ENCODE peak calls at places on chromosomes 7 and 10, in four cellular contexts. One of them, this sample, is unnamed.

GRCh38 chr7:16778479-16778878 is 24.9 kb downstream of the TSPAN13 start:
- DNase-seq in transverse colon: no peak
- DNase-seq in dorsolateral prefrontal cortex: no peak
- DNase-seq in fibroblast of villous mesenchyme: no peak
- DNase-seq in this sample: no peak

GRCh38 chr7:75725306-75725705 is 13.4 kb downstream of the HIP1 start:
- DNase-seq in transverse colon: no peak
- DNase-seq in fibroblast of villous mesenchyme: no peak
- DNase-seq in dorsolateral prefrontal cortex: no peak
- DNase-seq in this sample: no peak

GRCh38 chr10:72080042-72081035 is 8.0 kb downstream of the SPOCK2 start:
- DNase-seq in transverse colon: no peak
- DNase-seq in fibroblast of villous mesenchyme: no peak
- DNase-seq in dorsolateral prefrontal cortex: no peak
- DNase-seq in this sample: no peak

GRCh38 chr10:30833625-30833970 is 198.1 kb downstream of the ZNF438 start:
- DNase-seq in transverse colon: no peak
- DNase-seq in fibroblast of villous mesenchyme: no peak
- DNase-seq in dorsolateral prefrontal cortex: no peak
- DNase-seq in this sample: no peak

GRCh38 chr7:101813414-101814019 is 3.9 kb upstream of the CUX1 start:
- DNase-seq in dorsolateral prefrontal cortex: no peak
- DNase-seq in transverse colon: no peak
- DNase-seq in fibroblast of villous mesenchyme: no peak
- DNase-seq in this sample: no peak

GRCh38 chr10:106863549-106863948 is 301.0 kb downstream of the SORCS1 start:
- DNase-seq in fibroblast of villous mesenchyme: no peak
- DNase-seq in dorsolateral prefrontal cortex: no peak
- DNase-seq in transverse colon: no peak
- DNase-seq in this sample: no peak

GRCh38 chr7:39073432-39073831 is 95.7 kb downstream of the POU6F2 start:
- DNase-seq in fibroblast of villous mesenchyme: peak; percentile 18
- DNase-seq in dorsolateral prefrontal cortex: no peak
- DNase-seq in transverse colon: no peak
- DNase-seq in this sample: peak; percentile 0

GRCh38 chr10:132588301-132589013 is 50.9 kb downstream of the INPP5A start:
- DNase-seq in transverse colon: no peak
- DNase-seq in dorsolateral prefrontal cortex: no peak
- DNase-seq in fibroblast of villous mesenchyme: peak; percentile 34
- DNase-seq in this sample: peak; percentile 56

GRCh38 chr7:108459922-108460551 is 3.8 kb upstream of the NRCAM start:
- DNase-seq in dorsolateral prefrontal cortex: no peak
- DNase-seq in fibroblast of villous mesenchyme: peak; percentile 18
- DNase-seq in transverse colon: no peak
- DNase-seq in this sample: peak; percentile 65

GRCh38 chr10:21700474-21700873 is 166.4 kb downstream of the MLLT10 start:
- DNase-seq in fibroblast of villous mesenchyme: no peak
- DNase-seq in dorsolateral prefrontal cortex: no peak
- DNase-seq in transverse colon: no peak
- DNase-seq in this sample: no peak

GRCh38 chr7:46058424-46058823 is 137.4 kb upstream of the IGFBP3 start:
- DNase-seq in dorsolateral prefrontal cortex: no peak
- DNase-seq in fibroblast of villous mesenchyme: no peak
- DNase-seq in transverse colon: no peak
- DNase-seq in this sample: peak; percentile 14

GRCh38 chr7:26664735-26665420 is 199.5 kb downstream of the SKAP2 start:
- DNase-seq in fibroblast of villous mesenchyme: peak; percentile 14
- DNase-seq in dorsolateral prefrontal cortex: no peak
- DNase-seq in transverse colon: peak; percentile 26
- DNase-seq in this sample: peak; percentile 17

GRCh38 chr7:391411-391951 is 101.5 kb downstream of the FOXL3 start:
- DNase-seq in fibroblast of villous mesenchyme: no peak
- DNase-seq in dorsolateral prefrontal cortex: peak; percentile 18
- DNase-seq in transverse colon: no peak
- DNase-seq in this sample: no peak

GRCh38 chr7:37526623-37527022 is 78.0 kb upstream of the ELMO1 start:
- DNase-seq in transverse colon: no peak
- DNase-seq in dorsolateral prefrontal cortex: no peak
- DNase-seq in fibroblast of villous mesenchyme: peak; percentile 7
- DNase-seq in this sample: no peak

GRCh38 chr10:44959243-44960097 is at the start of gene RASSF4:
- DNase-seq in transverse colon: peak; percentile 97
- DNase-seq in dorsolateral prefrontal cortex: peak; percentile 79
- DNase-seq in fibroblast of villous mesenchyme: peak; percentile 89
- DNase-seq in this sample: peak; percentile 83

GRCh38 chr10:70902659-70903261 is 14.4 kb upstream of the PCBD1 start:
- DNase-seq in dorsolateral prefrontal cortex: no peak
- DNase-seq in transverse colon: no peak
- DNase-seq in fibroblast of villous mesenchyme: no peak
- DNase-seq in this sample: no peak

GRCh38 chr7:142632291-142633134 is 116.8 kb upstream of the PRSS1 start:
- DNase-seq in fibroblast of villous mesenchyme: peak; percentile 70
- DNase-seq in transverse colon: peak; percentile 54
- DNase-seq in dorsolateral prefrontal cortex: peak; percentile 53
- DNase-seq in this sample: peak; percentile 71

GRCh38 chr7:128055668-128056067 is 24.4 kb upstream of the LRRC4 start:
- DNase-seq in dorsolateral prefrontal cortex: no peak
- DNase-seq in transverse colon: no peak
- DNase-seq in fibroblast of villous mesenchyme: peak; percentile 33
- DNase-seq in this sample: no peak

GRCh38 chr7:140426130-140426529 is 22.3 kb downstream of the RAB19 start:
- DNase-seq in transverse colon: no peak
- DNase-seq in dorsolateral prefrontal cortex: no peak
- DNase-seq in fibroblast of villous mesenchyme: no peak
- DNase-seq in this sample: no peak

DNA sequence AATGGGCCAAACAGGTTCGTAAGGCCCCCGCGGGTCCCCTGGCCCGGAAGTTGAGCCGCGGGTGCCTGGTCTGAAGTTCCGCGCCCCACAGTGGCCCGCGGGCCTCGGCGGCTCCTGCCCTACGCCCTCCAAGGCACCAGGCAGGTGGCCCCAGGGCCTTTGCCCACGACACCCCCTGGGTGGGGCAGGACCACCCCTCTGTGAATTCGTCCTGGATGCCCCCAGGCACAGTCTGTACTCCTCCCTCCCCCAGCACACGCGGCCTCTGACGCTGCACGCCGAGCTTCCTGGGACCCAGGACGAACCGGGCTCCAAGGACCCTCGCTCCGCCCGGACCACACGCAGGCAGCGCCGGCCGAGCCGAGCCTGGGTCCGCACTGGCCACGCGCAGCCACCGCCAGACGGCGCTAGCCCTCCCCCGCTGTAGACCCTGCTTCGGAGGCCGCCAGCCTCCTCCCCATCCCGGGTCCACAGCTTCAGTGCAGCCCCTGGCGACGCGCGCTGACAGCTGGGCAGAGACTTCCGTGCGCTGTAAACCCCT is 810 bp upstream of the TCERG1L start:
- DNase-seq in dorsolateral prefrontal cortex: no peak
- DNase-seq in transverse colon: no peak
- DNase-seq in fibroblast of villous mesenchyme: no peak
- DNase-seq in this sample: no peak
- TF ChIP-seq CTCF in dorsolateral prefrontal cortex: peak; percentile 47
- TF ChIP-seq CTCF in transverse colon: no peak
- TF ChIP-seq CTCF in fibroblast of villous mesenchyme: no peak
- TF ChIP-seq CTCF in this sample: no peak

GRCh38 chr10:80486785-80487421 is 32.8 kb downstream of the TSPAN14 start:
- DNase-seq in dorsolateral prefrontal cortex: no peak
- DNase-seq in transverse colon: peak; percentile 4
- DNase-seq in fibroblast of villous mesenchyme: no peak
- DNase-seq in this sample: no peak
- H3K4me3 ChIP-seq in dorsolateral prefrontal cortex: no peak overlapping the region
- H3K4me3 ChIP-seq in transverse colon: no peak overlapping the region
- H3K4me3 ChIP-seq in fibroblast of villous mesenchyme: no peak overlapping the region
- H3K4me3 ChIP-seq in this sample: no peak overlapping the region

DNA sequence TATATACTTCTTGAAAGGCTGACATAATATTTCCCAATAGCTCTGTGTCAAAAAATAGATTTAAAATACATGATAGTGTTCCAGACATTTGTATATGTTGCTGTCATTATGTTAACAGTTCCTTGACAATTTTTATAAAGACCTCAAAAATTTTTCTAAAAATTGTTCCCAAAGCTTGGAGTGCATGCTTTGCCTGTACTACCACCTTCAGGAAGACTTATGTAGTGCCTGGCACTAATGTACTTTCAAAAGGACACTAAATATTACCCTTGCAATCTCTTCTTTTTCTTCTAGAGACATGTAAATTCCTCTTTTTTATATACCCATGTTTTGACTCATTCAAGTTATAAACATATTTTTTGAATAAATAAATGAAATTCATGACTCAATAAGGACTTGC is 48.0 kb upstream of the SP8 start:
- DNase-seq in transverse colon: no peak
- DNase-seq in fibroblast of villous mesenchyme: no peak
- DNase-seq in dorsolateral prefrontal cortex: no peak
- DNase-seq in this sample: no peak
- TF ChIP-seq CTCF in transverse colon: no peak
- TF ChIP-seq CTCF in fibroblast of villous mesenchyme: no peak
- TF ChIP-seq CTCF in dorsolateral prefrontal cortex: no peak
- TF ChIP-seq CTCF in this sample: no peak

DNA sequence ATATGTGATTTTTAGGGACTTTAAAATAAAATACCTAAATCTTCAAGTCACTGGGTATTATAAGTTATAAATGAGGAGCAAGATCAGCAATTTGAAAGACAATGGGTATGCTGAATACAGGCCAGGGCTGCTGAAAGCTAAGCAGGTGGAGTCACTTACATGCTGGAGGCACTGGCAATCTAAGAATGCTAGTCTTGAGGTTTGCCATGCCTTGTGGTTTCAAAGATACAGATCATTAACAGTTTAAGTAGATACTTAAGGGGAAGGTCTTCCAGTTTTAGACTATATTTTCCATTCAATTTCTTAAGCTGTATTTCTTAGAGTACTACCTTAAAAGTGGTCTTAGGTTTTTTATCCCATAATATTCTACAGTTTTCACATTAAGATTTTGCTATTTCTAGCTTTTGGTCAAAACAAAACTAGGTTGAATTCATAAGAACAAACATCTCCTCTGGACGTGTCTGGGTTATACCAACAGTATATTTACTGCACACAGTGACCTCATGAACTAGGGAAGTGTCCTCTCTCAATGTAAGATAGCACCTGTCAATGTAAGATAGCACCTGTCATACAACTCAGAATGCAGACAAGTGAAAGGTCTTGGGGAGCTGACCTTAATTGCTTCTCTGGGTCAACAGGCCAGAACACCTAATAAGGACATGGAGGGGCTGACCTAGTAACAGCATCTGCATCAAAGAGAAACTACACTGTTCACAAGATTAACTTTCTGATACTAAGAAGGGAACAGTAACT is 2.0 kb downstream of the SRI start:
- DNase-seq in fibroblast of villous mesenchyme: no peak
- DNase-seq in transverse colon: no peak
- DNase-seq in dorsolateral prefrontal cortex: no peak
- DNase-seq in this sample: no peak
- H3K4me3 ChIP-seq in fibroblast of villous mesenchyme: no peak overlapping the region
- H3K4me3 ChIP-seq in transverse colon: peak overlapping the region; percentile 93
- H3K4me3 ChIP-seq in dorsolateral prefrontal cortex: peak overlapping the region; percentile 80
- H3K4me3 ChIP-seq in this sample: no peak overlapping the region

DNA sequence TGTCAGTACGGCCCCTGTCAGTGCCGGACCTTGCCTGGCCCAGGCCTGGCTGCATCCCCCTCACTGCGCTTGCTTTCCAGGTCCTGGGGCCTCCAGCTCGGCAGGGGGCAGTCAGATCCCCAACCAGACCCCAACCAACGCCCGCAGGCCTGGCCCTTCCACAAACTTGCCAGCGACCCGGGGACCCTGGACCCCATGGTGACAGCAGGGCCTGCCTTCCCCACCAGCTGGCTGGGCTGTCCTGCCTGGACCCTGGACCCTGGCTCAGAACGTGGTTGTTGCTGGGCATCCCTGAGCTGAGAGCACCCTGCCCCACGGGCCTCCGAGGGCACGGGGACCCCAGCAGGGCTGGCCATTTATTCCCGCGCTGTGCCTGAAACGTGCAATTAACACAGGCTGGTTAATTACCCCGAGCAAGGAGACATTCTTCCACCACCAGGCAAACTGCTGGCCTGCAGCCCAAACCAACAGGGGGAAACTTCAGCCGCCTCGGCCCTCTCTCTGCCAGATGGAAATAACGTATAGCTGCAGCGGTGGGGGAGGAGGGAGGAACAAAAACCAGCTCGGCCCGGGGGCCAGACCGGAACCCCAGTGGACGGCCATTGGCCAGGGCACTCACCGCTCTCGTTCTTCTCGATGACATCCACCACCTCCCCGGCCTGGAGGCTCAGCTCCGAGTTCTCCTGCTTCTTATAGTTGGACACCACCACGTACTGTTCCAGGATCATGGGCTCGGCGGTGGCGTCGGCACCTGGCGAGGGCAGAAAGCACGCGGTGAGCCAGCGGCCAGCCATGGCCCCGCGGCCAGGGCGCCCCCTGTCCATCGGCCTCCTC is 167.1 kb downstream of the NEURL1 start:
- DNase-seq in fibroblast of villous mesenchyme: peak; percentile 51
- DNase-seq in transverse colon: no peak
- DNase-seq in dorsolateral prefrontal cortex: no peak
- DNase-seq in this sample: peak; percentile 63
- TF ChIP-seq CTCF in fibroblast of villous mesenchyme: peak; percentile 32
- TF ChIP-seq CTCF in transverse colon: no peak
- TF ChIP-seq CTCF in dorsolateral prefrontal cortex: no peak
- TF ChIP-seq CTCF in this sample: peak; percentile 5

GRCh38 chr10:7407368-7408002 is 3.3 kb downstream of the SFMBT2 start:
- DNase-seq in fibroblast of villous mesenchyme: peak; percentile 33
- DNase-seq in dorsolateral prefrontal cortex: no peak
- DNase-seq in transverse colon: no peak
- DNase-seq in this sample: peak; percentile 41
- H3K4me3 ChIP-seq in fibroblast of villous mesenchyme: peak overlapping the region; percentile 65
- H3K4me3 ChIP-seq in dorsolateral prefrontal cortex: peak overlapping the region; percentile 82
- H3K4me3 ChIP-seq in transverse colon: peak overlapping the region; percentile 55
- H3K4me3 ChIP-seq in this sample: peak overlapping the region; percentile 80

GRCh38 chr7:74253975-74254857 is at the start of gene RFC2:
- DNase-seq in dorsolateral prefrontal cortex: peak; percentile 93
- DNase-seq in fibroblast of villous mesenchyme: peak; percentile 97
- DNase-seq in transverse colon: peak; percentile 98
- DNase-seq in this sample: peak; percentile 98
- TF ChIP-seq CTCF in dorsolateral prefrontal cortex: peak; percentile 38
- TF ChIP-seq CTCF in fibroblast of villous mesenchyme: peak; percentile 18
- TF ChIP-seq CTCF in transverse colon: peak; percentile 24
- TF ChIP-seq CTCF in this sample: peak; percentile 15

This sample was measured in cardiac fibroblast.